ENCODE peak calls at places on chromosomes 7 and 10, in six cellular contexts. E is DND-41, Y is keratinocyte, U is coronary artery, G is right lobe of liver, S is stomach. H is an unnamed sample.

GRCh38 chr10:95273393-95274312 is 17.1 kb downstream of the PDLIM1 start:
- DNase-seq in S (no peak), G (peak; percentile 53), U (no peak), E (no peak), Y (no peak), H (no peak)

GRCh38 chr10:23367896-23368685 is 23.5 kb upstream of the C10orf67 start:
- DNase-seq in S (no peak), U (no peak), G (no peak), Y (peak; percentile 48), E (peak; percentile 18), H (no peak)

GRCh38 chr7:75804705-75805104 is 8.9 kb downstream of the CCL24 start:
- DNase-seq in G (no peak), S (no peak), E (no peak), U (no peak), Y (no peak), H (no peak)

GRCh38 chr7:25289522-25289921 is 61.2 kb upstream of the NPVF start:
- DNase-seq in E (no peak), U (no peak), G (no peak), Y (no peak), S (no peak), H (no peak)

GRCh38 chr10:97333351-97333600 is 1.3 kb downstream of the FRAT2 start:
- DNase-seq in S (no peak), U (no peak), E (no peak), Y (no peak), G (no peak), H (no peak)

GRCh38 chr7:66790219-66790618 is 49.7 kb downstream of the RABGEF1 start:
- DNase-seq in Y (no peak), S (no peak), G (no peak), E (no peak), U (no peak), H (no peak)

GRCh38 chr10:59876695-59877094 is 29.7 kb downstream of the CCDC6 start:
- DNase-seq in G (no peak), S (no peak), E (no peak), Y (no peak), U (no peak), H (no peak)

GRCh38 chr7:151057038-151057736 is 510 bp downstream of the CDK5 start:
- DNase-seq in Y (no peak), E (no peak), S (no peak), U (peak; percentile 83), G (no peak), H (no peak)

GRCh38 chr7:148672041-148672440 is 26.7 kb upstream of the CUL1 start:
- DNase-seq in Y (no peak), E (peak; percentile 76), G (no peak), S (no peak), U (no peak), H (no peak)

GRCh38 chr7:68146970-68147369 is 1150.3 kb downstream of the TYW1 start:
- DNase-seq in G (no peak), S (no peak), U (no peak), E (no peak), Y (no peak), H (no peak)

GRCh38 chr10:14244147-14244546 is 86.6 kb downstream of the FRMD4A start:
- DNase-seq in G (no peak), E (peak; percentile 6), Y (no peak), U (no peak), S (no peak), H (no peak)

GRCh38 chr7:86991844-86992243 is 67.6 kb downstream of the ELAPOR2 start:
- DNase-seq in S (no peak), G (no peak), Y (no peak), E (no peak), U (no peak), H (no peak)

GRCh38 chr7:155181768-155182167 is 111.6 kb downstream of the HTR5A start:
- DNase-seq in E (no peak), S (no peak), U (no peak), G (no peak), Y (no peak), H (peak; percentile 48)

GRCh38 chr7:137879357-137880158 is 32.8 kb upstream of the DGKI start:
- DNase-seq in Y (no peak), S (no peak), G (no peak), U (no peak), E (no peak), H (no peak)

GRCh38 chr10:490891-491571 is 198.4 kb downstream of the DIP2C start:
- DNase-seq in G (no peak), S (no peak), U (no peak), Y (no peak), E (no peak), H (no peak)

GRCh38 chr7:99624487-99624886 is 7.7 kb downstream of the ZSCAN25 start:
- DNase-seq in E (peak; percentile 92), Y (no peak), U (peak; percentile 45), S (no peak), G (no peak), H (peak; percentile 75)

GRCh38 chr10:94292448-94293118 is 70.2 kb downstream of the NOC3L start:
- DNase-seq in Y (no peak), U (no peak), G (no peak), E (no peak), S (peak; percentile 54), H (no peak)

GRCh38 chr10:96565774-96566173 is 21.0 kb downstream of the TM9SF3 start:
- DNase-seq in U (no peak), Y (no peak), E (no peak), G (no peak), S (no peak), H (no peak)

GRCh38 chr7:37683263-37684120 is at the start of gene GPR141:
- DNase-seq in G (no peak), U (no peak), E (no peak), S (no peak), Y (no peak), H (no peak)

GRCh38 chr7:41874206-41874770 is 171.4 kb upstream of the INHBA start:
- DNase-seq in U (no peak), G (no peak), S (no peak), Y (no peak), E (no peak), H (no peak)

GRCh38 chr7:127968547-127968946 is 62.7 kb downstream of the LRRC4 start:
- DNase-seq in G (no peak), U (no peak), Y (no peak), S (no peak), E (no peak), H (no peak)

GRCh38 chr10:13375791-13376190 is 27.7 kb upstream of the SEPHS1 start:
- DNase-seq in Y (no peak), S (no peak), G (no peak), E (no peak), U (no peak), H (no peak)

GRCh38 chr10:80662429-80663211 is 124.9 kb downstream of the SH2D4B start:
- DNase-seq in E (peak; percentile 69), Y (peak; percentile 45), S (peak; percentile 80), G (peak; percentile 76), U (peak; percentile 79), H (peak; percentile 94)

GRCh38 chr7:42283553-42283952 is 46.5 kb upstream of the GLI3 start:
- DNase-seq in Y (no peak), U (no peak), E (no peak), G (no peak), S (no peak), H (no peak)

GRCh38 chr7:121604627-121605296 is 208.7 kb upstream of the FAM3C start:
- DNase-seq in G (no peak), S (no peak), E (no peak), Y (no peak), U (no peak), H (no peak)

GRCh38 chr10:86024555-86025001 is 342.0 kb downstream of the GRID1 start:
- DNase-seq in Y (no peak), G (no peak), S (no peak), E (no peak), U (peak; percentile 26), H (no peak)

GRCh38 chr7:71131256-71131752 is 640 bp upstream of the GALNT17 start:
- DNase-seq in G (no peak), U (peak; percentile 76), Y (no peak), E (no peak), S (no peak), H (peak; percentile 85)

GRCh38 chr7:16753932-16754571 is 497 bp downstream of the TSPAN13 start:
- DNase-seq in G (peak; percentile 52), S (peak; percentile 50), Y (no peak), U (no peak), E (no peak), H (no peak)

GRCh38 chr7:139762886-139763285 is 14.9 kb downstream of the HIPK2 start:
- DNase-seq in G (no peak), S (no peak), E (no peak), Y (no peak), U (no peak), H (no peak)

GRCh38 chr7:131555565-131556054 is 818 bp downstream of the PODXL start:
- DNase-seq in Y (no peak), E (no peak), G (no peak), U (no peak), S (no peak), H (no peak)

GRCh38 chr7:55070271-55070743 is 51.5 kb downstream of the EGFR start:
- DNase-seq in S (no peak), U (no peak), G (no peak), Y (no peak), E (no peak), H (no peak)

GRCh38 chr7:44217852-44218402 is 17.1 kb downstream of the YKT6 start:
- DNase-seq in Y (no peak), S (no peak), G (no peak), U (no peak), E (no peak), H (no peak)

GRCh38 chr7:44219371-44220045 is 18.7 kb downstream of the YKT6 start:
- DNase-seq in Y (no peak), E (no peak), G (peak; percentile 11), U (no peak), S (no peak), H (no peak)

GRCh38 chr7:44217133-44217714 is 16.4 kb downstream of the YKT6 start:
- DNase-seq in U (no peak), E (no peak), S (no peak), Y (no peak), G (no peak), H (no peak)

GRCh38 chr7:44220046-44220720 is 19.4 kb downstream of the YKT6 start:
- DNase-seq in Y (no peak), E (no peak), S (no peak), U (no peak), G (peak; percentile 12), H (no peak)

GRCh38 chr7:44218418-44219201 is 17.8 kb downstream of the YKT6 start:
- DNase-seq in S (no peak), G (peak; percentile 12), E (no peak), Y (no peak), U (no peak), H (no peak)
- TF ChIP-seq CTCF in S (no peak), G (no peak), E (no peak), Y (no peak), U (no peak), H (no peak)

GRCh38 chr10:63770523-63770922 is 249.3 kb downstream of the REEP3 start:
- DNase-seq in S (no peak), G (no peak), Y (no peak), E (no peak), U (no peak), H (no peak)
- TF ChIP-seq CTCF in S (no peak), G (no peak), Y (no peak), E (no peak), U (no peak), H (no peak)

GRCh38 chr10:127649642-127650041 is 87.3 kb upstream of the FOXI2 start:
- DNase-seq in U (no peak), S (no peak), Y (no peak), E (peak; percentile 10), G (no peak), H (no peak)
- TF ChIP-seq CTCF in U (no peak), S (no peak), Y (peak; percentile 39), E (peak; percentile 45), G (no peak), H (no peak)

GRCh38 chr10:43196981-43197833 is 59.0 kb downstream of the CSGALNACT2 start:
- DNase-seq in Y (no peak), U (peak; percentile 60), S (peak; percentile 24), E (no peak), G (no peak), H (no peak)
- TF ChIP-seq CTCF in Y (no peak), U (no peak), S (no peak), E (no peak), G (no peak), H (no peak)